ENCODE peak calls at places on chromosomes 11 and 22, in ten cellular contexts. One of them, this sample, is unnamed.

GRCh38 chr11:116925050-116925449 is 87.6 kb upstream of the APOA1 start:
- DNase-seq in right lobe of liver: no peak
- DNase-seq in spleen: peak
- DNase-seq in tibial artery: no peak
- DNase-seq in AG10803: no peak
- DNase-seq in HCT116: no peak
- DNase-seq in dorsolateral prefrontal cortex: no peak
- DNase-seq in fibroblast of the aortic adventitia: no peak
- DNase-seq in hepatocyte: no peak
- DNase-seq in type B pancreatic cell: no peak
- DNase-seq in this sample: no peak

GRCh38 chr22:37169412-37169811 is 18.6 kb downstream of the C1QTNF6 start:
- DNase-seq in dorsolateral prefrontal cortex: no peak
- DNase-seq in tibial artery: no peak
- DNase-seq in fibroblast of the aortic adventitia: no peak
- DNase-seq in AG10803: no peak
- DNase-seq in HCT116: no peak
- DNase-seq in hepatocyte: no peak
- DNase-seq in right lobe of liver: no peak
- DNase-seq in spleen: peak
- DNase-seq in type B pancreatic cell: no peak
- DNase-seq in this sample: no peak

GRCh38 chr22:19959587-19960490 is 18.2 kb upstream of the TXNRD2 start:
- DNase-seq in spleen: peak
- DNase-seq in AG10803: no peak
- DNase-seq in dorsolateral prefrontal cortex: no peak
- DNase-seq in fibroblast of the aortic adventitia: no peak
- DNase-seq in HCT116: no peak
- DNase-seq in type B pancreatic cell: no peak
- DNase-seq in hepatocyte: no peak
- DNase-seq in tibial artery: no peak
- DNase-seq in right lobe of liver: peak
- DNase-seq in this sample: peak

GRCh38 chr11:92979176-92979575 is 9.7 kb downstream of the MTNR1B start:
- DNase-seq in HCT116: no peak
- DNase-seq in dorsolateral prefrontal cortex: no peak
- DNase-seq in right lobe of liver: no peak
- DNase-seq in hepatocyte: no peak
- DNase-seq in AG10803: peak
- DNase-seq in spleen: no peak
- DNase-seq in tibial artery: no peak
- DNase-seq in type B pancreatic cell: no peak
- DNase-seq in fibroblast of the aortic adventitia: no peak
- DNase-seq in this sample: no peak

GRCh38 chr11:28878025-28878424 is 769.8 kb downstream of the METTL15 start:
- DNase-seq in hepatocyte: no peak
- DNase-seq in fibroblast of the aortic adventitia: no peak
- DNase-seq in spleen: no peak
- DNase-seq in right lobe of liver: no peak
- DNase-seq in dorsolateral prefrontal cortex: no peak
- DNase-seq in tibial artery: no peak
- DNase-seq in AG10803: peak
- DNase-seq in HCT116: no peak
- DNase-seq in type B pancreatic cell: no peak
- DNase-seq in this sample: no peak

GRCh38 chr11:112693781-112694180 is 267.4 kb upstream of the NCAM1 start:
- DNase-seq in tibial artery: no peak
- DNase-seq in dorsolateral prefrontal cortex: no peak
- DNase-seq in AG10803: no peak
- DNase-seq in HCT116: no peak
- DNase-seq in right lobe of liver: no peak
- DNase-seq in type B pancreatic cell: no peak
- DNase-seq in hepatocyte: no peak
- DNase-seq in spleen: no peak
- DNase-seq in fibroblast of the aortic adventitia: no peak
- DNase-seq in this sample: no peak

GRCh38 chr11:1260023-1260501 is 37.2 kb downstream of the MUC5B start:
- DNase-seq in spleen: no peak
- DNase-seq in hepatocyte: peak
- DNase-seq in fibroblast of the aortic adventitia: no peak
- DNase-seq in HCT116: peak
- DNase-seq in AG10803: no peak
- DNase-seq in type B pancreatic cell: no peak
- DNase-seq in tibial artery: no peak
- DNase-seq in right lobe of liver: no peak
- DNase-seq in dorsolateral prefrontal cortex: no peak
- DNase-seq in this sample: no peak

GRCh38 chr22:23289851-23290724 is 109.8 kb downstream of the BCR start:
- DNase-seq in spleen: no peak
- DNase-seq in tibial artery: peak
- DNase-seq in dorsolateral prefrontal cortex: peak
- DNase-seq in type B pancreatic cell: no peak
- DNase-seq in fibroblast of the aortic adventitia: peak
- DNase-seq in HCT116: no peak
- DNase-seq in AG10803: peak
- DNase-seq in right lobe of liver: peak
- DNase-seq in hepatocyte: peak
- DNase-seq in this sample: no peak

GRCh38 chr11:105456950-105457349 is 152.9 kb upstream of the GRIA4 start:
- DNase-seq in dorsolateral prefrontal cortex: no peak
- DNase-seq in type B pancreatic cell: no peak
- DNase-seq in spleen: no peak
- DNase-seq in HCT116: no peak
- DNase-seq in tibial artery: no peak
- DNase-seq in right lobe of liver: no peak
- DNase-seq in AG10803: no peak
- DNase-seq in fibroblast of the aortic adventitia: no peak
- DNase-seq in hepatocyte: no peak
- DNase-seq in this sample: no peak

GRCh38 chr11:64858467-64859401 is 14.3 kb upstream of the CDC42BPG start:
- DNase-seq in spleen: peak
- DNase-seq in dorsolateral prefrontal cortex: no peak
- DNase-seq in right lobe of liver: no peak
- DNase-seq in HCT116: no peak
- DNase-seq in tibial artery: no peak
- DNase-seq in hepatocyte: no peak
- DNase-seq in fibroblast of the aortic adventitia: no peak
- DNase-seq in type B pancreatic cell: no peak
- DNase-seq in AG10803: no peak
- DNase-seq in this sample: peak

GRCh38 chr11:35525501-35526175 is at the start of gene PAMR1:
- DNase-seq in AG10803: peak
- DNase-seq in right lobe of liver: no peak
- DNase-seq in fibroblast of the aortic adventitia: peak
- DNase-seq in hepatocyte: peak
- DNase-seq in type B pancreatic cell: no peak
- DNase-seq in HCT116: no peak
- DNase-seq in spleen: peak
- DNase-seq in dorsolateral prefrontal cortex: no peak
- DNase-seq in tibial artery: peak
- DNase-seq in this sample: peak

GRCh38 chr11:79786961-79787360 is 346.1 kb upstream of the TENM4 start:
- DNase-seq in AG10803: no peak
- DNase-seq in HCT116: no peak
- DNase-seq in tibial artery: no peak
- DNase-seq in fibroblast of the aortic adventitia: no peak
- DNase-seq in spleen: no peak
- DNase-seq in hepatocyte: no peak
- DNase-seq in dorsolateral prefrontal cortex: no peak
- DNase-seq in type B pancreatic cell: no peak
- DNase-seq in right lobe of liver: no peak
- DNase-seq in this sample: no peak

GRCh38 chr22:48320671-48321515 is 1506.8 kb downstream of the BRD1 start:
- DNase-seq in dorsolateral prefrontal cortex: no peak
- DNase-seq in HCT116: no peak
- DNase-seq in fibroblast of the aortic adventitia: no peak
- DNase-seq in tibial artery: no peak
- DNase-seq in AG10803: no peak
- DNase-seq in type B pancreatic cell: no peak
- DNase-seq in hepatocyte: no peak
- DNase-seq in right lobe of liver: no peak
- DNase-seq in spleen: peak
- DNase-seq in this sample: no peak

GRCh38 chr11:123302751-123303195 is 107.7 kb upstream of the CLMP start:
- DNase-seq in fibroblast of the aortic adventitia: peak
- DNase-seq in spleen: no peak
- DNase-seq in type B pancreatic cell: no peak
- DNase-seq in right lobe of liver: no peak
- DNase-seq in AG10803: peak
- DNase-seq in dorsolateral prefrontal cortex: no peak
- DNase-seq in hepatocyte: peak
- DNase-seq in HCT116: no peak
- DNase-seq in tibial artery: no peak
- DNase-seq in this sample: no peak

DNA sequence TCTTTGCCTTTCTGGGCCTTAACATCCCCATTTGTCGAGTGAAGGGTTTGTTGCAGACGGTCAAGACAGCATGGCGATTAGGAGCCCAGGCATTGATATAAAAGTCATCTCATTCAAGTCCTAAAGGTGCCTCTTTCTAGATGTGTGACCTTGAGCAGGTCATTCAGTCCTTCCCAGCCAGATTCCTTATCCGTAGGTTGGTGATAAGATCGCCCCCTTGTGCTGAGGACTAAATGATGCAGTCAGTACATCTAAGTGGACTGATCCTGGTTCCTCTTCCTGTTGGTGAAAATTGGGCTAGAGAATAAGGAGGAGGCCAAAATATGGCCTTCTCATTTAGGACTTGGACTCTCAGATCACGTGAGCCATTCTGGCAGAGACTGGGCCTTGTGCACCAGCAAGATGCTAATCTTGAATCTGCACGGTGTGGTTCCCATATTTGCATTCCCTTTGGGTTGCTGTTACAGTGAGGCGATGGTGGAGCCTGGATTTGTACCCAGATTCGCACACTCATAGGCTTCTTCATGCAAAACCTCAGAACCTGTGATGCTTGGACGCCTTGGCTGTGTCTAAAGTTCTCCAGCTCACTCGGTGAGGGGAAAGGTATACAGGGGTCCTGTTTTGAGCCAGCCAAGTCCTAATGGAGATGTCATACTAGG is 156.8 kb downstream of the MYO18B start:
- DNase-seq in hepatocyte: peak
- DNase-seq in AG10803: no peak
- DNase-seq in right lobe of liver: no peak
- DNase-seq in tibial artery: no peak
- DNase-seq in dorsolateral prefrontal cortex: no peak
- DNase-seq in fibroblast of the aortic adventitia: no peak
- DNase-seq in type B pancreatic cell: no peak
- DNase-seq in spleen: no peak
- DNase-seq in HCT116: peak
- DNase-seq in this sample: no peak
- TF ChIP-seq CTCF in hepatocyte: peak
- TF ChIP-seq CTCF in AG10803: no peak
- TF ChIP-seq CTCF in right lobe of liver: no peak
- TF ChIP-seq CTCF in tibial artery: no peak
- TF ChIP-seq CTCF in dorsolateral prefrontal cortex: no peak
- TF ChIP-seq CTCF in fibroblast of the aortic adventitia: no peak
- TF ChIP-seq CTCF in type B pancreatic cell: peak
- TF ChIP-seq CTCF in spleen: no peak
- TF ChIP-seq CTCF in HCT116: no peak
- TF ChIP-seq CTCF in this sample: no peak

GRCh38 chr11:8360086-8360828 is 96.6 kb upstream of the LMO1 start:
- DNase-seq in right lobe of liver: peak
- DNase-seq in HCT116: no peak
- DNase-seq in type B pancreatic cell: no peak
- DNase-seq in hepatocyte: peak
- DNase-seq in dorsolateral prefrontal cortex: no peak
- DNase-seq in tibial artery: no peak
- DNase-seq in spleen: peak
- DNase-seq in fibroblast of the aortic adventitia: no peak
- DNase-seq in AG10803: no peak
- DNase-seq in this sample: no peak
- TF ChIP-seq CTCF in right lobe of liver: no peak
- TF ChIP-seq CTCF in HCT116: no peak
- TF ChIP-seq CTCF in type B pancreatic cell: no peak
- TF ChIP-seq CTCF in hepatocyte: peak
- TF ChIP-seq CTCF in dorsolateral prefrontal cortex: no peak
- TF ChIP-seq CTCF in tibial artery: no peak
- TF ChIP-seq CTCF in spleen: no peak
- TF ChIP-seq CTCF in fibroblast of the aortic adventitia: no peak
- TF ChIP-seq CTCF in AG10803: no peak
- TF ChIP-seq CTCF in this sample: no peak

GRCh38 chr11:118883004-118883367 is 706 bp upstream of the CXCR5 start:
- DNase-seq in right lobe of liver: no peak
- DNase-seq in dorsolateral prefrontal cortex: no peak
- DNase-seq in spleen: no peak
- DNase-seq in hepatocyte: no peak
- DNase-seq in type B pancreatic cell: no peak
- DNase-seq in AG10803: no peak
- DNase-seq in HCT116: no peak
- DNase-seq in tibial artery: no peak
- DNase-seq in fibroblast of the aortic adventitia: no peak
- DNase-seq in this sample: no peak

GRCh38 chr11:118884613-118885274 is 1.1 kb downstream of the CXCR5 start:
- DNase-seq in spleen: no peak
- DNase-seq in fibroblast of the aortic adventitia: no peak
- DNase-seq in right lobe of liver: no peak
- DNase-seq in type B pancreatic cell: no peak
- DNase-seq in dorsolateral prefrontal cortex: no peak
- DNase-seq in hepatocyte: no peak
- DNase-seq in tibial artery: no peak
- DNase-seq in HCT116: no peak
- DNase-seq in AG10803: no peak
- DNase-seq in this sample: no peak

GRCh38 chr11:118881130-118881717 is 2.5 kb upstream of the CXCR5 start:
- DNase-seq in tibial artery: no peak
- DNase-seq in type B pancreatic cell: no peak
- DNase-seq in AG10803: no peak
- DNase-seq in spleen: no peak
- DNase-seq in fibroblast of the aortic adventitia: no peak
- DNase-seq in dorsolateral prefrontal cortex: no peak
- DNase-seq in hepatocyte: no peak
- DNase-seq in right lobe of liver: no peak
- DNase-seq in HCT116: no peak
- DNase-seq in this sample: no peak

GRCh38 chr11:118883368-118884071 is at the start of gene CXCR5:
- DNase-seq in spleen: peak
- DNase-seq in HCT116: no peak
- DNase-seq in AG10803: no peak
- DNase-seq in hepatocyte: no peak
- DNase-seq in tibial artery: no peak
- DNase-seq in fibroblast of the aortic adventitia: no peak
- DNase-seq in dorsolateral prefrontal cortex: no peak
- DNase-seq in type B pancreatic cell: no peak
- DNase-seq in right lobe of liver: no peak
- DNase-seq in this sample: no peak

GRCh38 chr11:118882489-118882888 is 1.2 kb upstream of the CXCR5 start:
- DNase-seq in tibial artery: no peak
- DNase-seq in AG10803: peak
- DNase-seq in right lobe of liver: no peak
- DNase-seq in dorsolateral prefrontal cortex: no peak
- DNase-seq in HCT116: no peak
- DNase-seq in spleen: no peak
- DNase-seq in hepatocyte: no peak
- DNase-seq in fibroblast of the aortic adventitia: no peak
- DNase-seq in type B pancreatic cell: no peak
- DNase-seq in this sample: no peak
- TF ChIP-seq CTCF in tibial artery: no peak
- TF ChIP-seq CTCF in AG10803: no peak
- TF ChIP-seq CTCF in right lobe of liver: no peak
- TF ChIP-seq CTCF in dorsolateral prefrontal cortex: no peak
- TF ChIP-seq CTCF in HCT116: no peak
- TF ChIP-seq CTCF in spleen: no peak
- TF ChIP-seq CTCF in hepatocyte: no peak
- TF ChIP-seq CTCF in fibroblast of the aortic adventitia: no peak
- TF ChIP-seq CTCF in type B pancreatic cell: no peak
- TF ChIP-seq CTCF in this sample: no peak

GRCh38 chr11:2310073-2310785 is 8.4 kb downstream of the TSPAN32 start:
- DNase-seq in hepatocyte: no peak
- DNase-seq in right lobe of liver: no peak
- DNase-seq in tibial artery: no peak
- DNase-seq in HCT116: no peak
- DNase-seq in type B pancreatic cell: no peak
- DNase-seq in fibroblast of the aortic adventitia: no peak
- DNase-seq in AG10803: no peak
- DNase-seq in dorsolateral prefrontal cortex: no peak
- DNase-seq in spleen: peak
- DNase-seq in this sample: peak
- TF ChIP-seq CTCF in hepatocyte: no peak
- TF ChIP-seq CTCF in right lobe of liver: no peak
- TF ChIP-seq CTCF in tibial artery: no peak
- TF ChIP-seq CTCF in HCT116: no peak
- TF ChIP-seq CTCF in type B pancreatic cell: no peak
- TF ChIP-seq CTCF in fibroblast of the aortic adventitia: no peak
- TF ChIP-seq CTCF in AG10803: no peak
- TF ChIP-seq CTCF in dorsolateral prefrontal cortex: no peak
- TF ChIP-seq CTCF in spleen: no peak
- TF ChIP-seq CTCF in this sample: no peak